ENCODE peak calls at places on chromosome 1, in five cellular contexts. B is ovary; I is heart right ventricle; J is skeletal muscle cell; Q is CD8-positive, alpha-beta T cell. U is an unnamed sample.

GRCh38 chr1:247431643-247432042 is 15.7 kb downstream of the NLRP3 start:
- DNase-seq in B (no peak), I (no peak), J (no peak), Q (no peak), U (no peak)

GRCh38 chr1:53319296-53320101 is 8.4 kb downstream of the LRP8 start:
- DNase-seq in J (no peak), B (no peak), I (no peak), Q (no peak), U (no peak)

GRCh38 chr1:63935148-63935547 is 161.3 kb downstream of the ROR1 start:
- DNase-seq in I (no peak), B (no peak), Q (no peak), J (no peak), U (no peak)

GRCh38 chr1:117312453-117313138 is 54.7 kb upstream of the MAN1A2 start:
- DNase-seq in I (no peak), B (no peak), Q (no peak), J (no peak), U (no peak)

GRCh38 chr1:214990619-214991018 is 91.9 kb upstream of the KCNK2 start:
- DNase-seq in J (peak; percentile 95), Q (no peak), B (no peak), I (no peak), U (no peak)

GRCh38 chr1:39204441-39205081 is at the start of gene MACF1:
- DNase-seq in Q (no peak), B (peak; percentile 81), J (peak; percentile 88), I (peak; percentile 45), U (no peak)

GRCh38 chr1:165974598-165975131 is 147.3 kb downstream of the UCK2 start:
- DNase-seq in J (no peak), B (no peak), I (no peak), Q (no peak), U (no peak)

GRCh38 chr1:89989791-89990190 is 5.1 kb upstream of the ZNF326 start:
- DNase-seq in B (no peak), I (no peak), Q (no peak), J (no peak), U (no peak)

GRCh38 chr1:102015728-102016127 is 19.0 kb upstream of the OLFM3 start:
- DNase-seq in I (no peak), Q (no peak), B (no peak), J (no peak), U (no peak)

GRCh38 chr1:6513296-6513928 is 21.9 kb upstream of the PLEKHG5 start:
- DNase-seq in B (no peak), Q (no peak), J (no peak), I (no peak), U (no peak)

DNA sequence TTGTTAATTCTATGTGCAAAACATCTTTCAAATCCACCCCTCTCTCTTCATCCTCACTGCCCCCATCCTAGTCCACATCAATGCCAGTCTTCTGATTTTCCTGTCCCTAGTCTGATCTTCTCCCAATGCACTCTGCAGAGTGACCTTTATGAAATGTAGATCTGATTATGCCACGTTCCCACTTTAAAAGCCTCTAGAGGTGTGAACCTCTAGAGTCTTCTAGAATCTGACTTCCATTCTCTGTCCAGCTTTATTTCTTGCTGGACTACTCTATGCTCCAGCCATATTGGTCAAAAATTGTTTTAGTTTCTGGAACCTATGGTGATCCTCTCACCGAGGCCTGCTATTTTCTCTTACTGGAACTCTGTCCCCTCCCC is 32.5 kb downstream of the ZNF648 start:
- DNase-seq in I (no peak), J (no peak), B (no peak), Q (no peak), U (no peak)
- H3K4me3 ChIP-seq in I (peak overlapping the region; percentile 72), J (peak overlapping the region; percentile 60), B (peak overlapping the region; percentile 70), Q (peak overlapping the region; percentile 76), U (peak overlapping the region; percentile 54)

DNA sequence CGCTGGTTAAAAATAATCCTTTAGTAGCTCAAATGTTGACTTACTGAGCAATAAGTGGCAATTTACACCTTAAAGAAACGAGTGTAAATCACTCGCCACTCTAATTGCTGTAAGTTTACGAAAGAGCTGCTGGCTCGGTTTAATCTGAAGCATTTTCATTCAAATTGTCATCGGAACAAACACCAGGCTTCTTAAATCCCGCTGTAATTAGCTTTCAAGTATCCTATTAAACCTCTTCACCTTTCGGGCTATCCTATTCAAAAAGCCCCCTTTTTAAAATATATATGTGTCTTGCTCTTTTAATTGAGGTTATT is 1.6 kb downstream of the LHX8 start:
- DNase-seq in Q (no peak), I (no peak), B (no peak), J (no peak), U (no peak)
- H3K4me3 ChIP-seq in Q (no peak overlapping the region), I (peak overlapping the region; percentile 37), B (no peak overlapping the region), J (no peak overlapping the region), U (no peak overlapping the region)

GRCh38 chr1:104933846-104934245 is 1184.1 kb downstream of the AMY1C start:
- DNase-seq in Q (no peak), B (no peak), J (no peak), I (no peak), U (no peak)
- H3K4me3 ChIP-seq in Q (no peak overlapping the region), B (no peak overlapping the region), J (no peak overlapping the region), I (no peak overlapping the region), U (no peak overlapping the region)

DNA sequence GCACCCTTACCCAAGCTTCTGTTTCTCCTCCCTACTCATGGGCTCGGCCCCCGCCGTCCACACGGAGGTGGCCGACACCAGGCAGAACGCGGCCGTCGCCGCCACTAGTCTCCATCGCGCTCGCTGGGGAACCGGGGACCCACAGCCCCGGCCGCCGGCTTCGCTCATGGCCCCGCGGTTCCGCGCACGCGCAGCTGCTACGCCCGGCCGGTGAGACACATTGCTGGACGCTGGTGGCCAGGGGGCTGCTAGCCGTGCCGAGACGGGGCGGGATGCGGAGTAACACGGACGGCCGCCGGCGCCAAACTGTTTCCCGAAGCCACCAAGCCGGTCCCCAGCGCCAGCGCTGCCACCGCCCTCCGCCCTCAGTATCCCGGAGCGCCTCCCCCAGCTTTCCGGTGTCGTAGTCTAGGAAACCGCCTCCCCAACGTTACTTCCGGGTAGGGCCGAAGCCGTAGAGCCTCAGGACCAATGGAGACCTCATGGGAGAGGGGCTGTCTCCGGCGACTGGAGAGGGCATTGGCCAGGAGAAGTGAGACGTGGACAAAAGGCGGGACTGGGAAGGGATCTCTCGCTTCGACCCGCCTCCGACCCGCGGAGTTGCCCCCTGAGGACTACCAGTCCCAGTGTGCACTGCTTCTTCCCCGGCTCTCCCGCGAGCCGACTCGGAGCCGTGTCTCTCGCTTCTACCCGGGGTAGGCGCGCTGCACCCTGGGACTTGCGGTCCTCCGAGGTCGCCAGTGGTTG is at the start of gene EDEM3:
- DNase-seq in B (peak; percentile 97), J (peak; percentile 99), I (peak; percentile 97), Q (peak; percentile 94), U (peak; percentile 99)
- H3K4me3 ChIP-seq in B (peak within 1 kb of the TSS; percentile 95), J (peak within 1 kb of the TSS; percentile 85), I (peak within 1 kb of the TSS; percentile 72), Q (peak within 1 kb of the TSS; percentile 80), U (peak within 1 kb of the TSS; percentile 92)

GRCh38 chr1:37998913-37999433 is 6.3 kb downstream of the FHL3 start:
- DNase-seq in I (no peak), B (peak; percentile 47), Q (no peak), J (no peak), U (no peak)

GRCh38 chr1:37998089-37998808 is 7.1 kb downstream of the FHL3 start:
- DNase-seq in I (no peak), J (no peak), Q (no peak), B (no peak), U (no peak)

GRCh38 chr1:37999434-38000232 is 5.7 kb downstream of the FHL3 start:
- DNase-seq in I (peak; percentile 57), J (no peak), B (peak; percentile 73), Q (no peak), U (peak; percentile 40)

GRCh38 chr1:38000529-38001453 is 4.5 kb downstream of the FHL3 start:
- DNase-seq in Q (no peak), J (peak; percentile 68), I (no peak), B (peak; percentile 67), U (no peak)

DNA sequence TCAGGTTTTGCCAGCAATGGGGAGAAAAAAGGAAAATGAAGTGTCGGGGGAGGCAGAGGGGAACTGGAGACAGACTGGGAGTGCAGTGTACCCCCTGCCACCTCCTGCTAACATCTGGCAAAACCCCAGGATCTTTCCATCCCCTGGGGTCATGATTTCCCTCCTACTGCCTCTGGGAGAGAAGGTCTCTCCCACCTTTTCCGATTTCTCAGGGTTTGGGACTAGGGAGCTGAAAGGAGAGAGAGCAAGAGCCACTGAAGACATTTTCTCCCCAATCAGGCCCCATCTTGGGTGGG is 5.1 kb downstream of the FHL3 start:
- DNase-seq in J (no peak), Q (no peak), B (no peak), I (no peak), U (no peak)
- H3K4me3 ChIP-seq in J (peak overlapping the region; percentile 23), Q (no peak overlapping the region), B (no peak overlapping the region), I (peak overlapping the region; percentile 27), U (no peak overlapping the region)